ENCODE peak calls at places on chromosome 5, in ten cellular contexts. One of them, this sample, is unnamed.

GRCh38 chr5:128358826-128359225 is 179.2 kb downstream of the FBN2 start:
- DNase-seq in AG09309: peak
- DNase-seq in body of pancreas: no peak
- DNase-seq in ovary: no peak
- DNase-seq in transverse colon: no peak
- DNase-seq in choroid plexus epithelial cell: peak
- DNase-seq in esophagus squamous epithelium: no peak
- DNase-seq in IMR-90: peak
- DNase-seq in prostate gland: no peak
- DNase-seq in mucosa of descending colon: no peak
- DNase-seq in this sample: no peak

GRCh38 chr5:176360894-176361436 is 599 bp downstream of the KIAA1191 start:
- DNase-seq in prostate gland: no peak
- DNase-seq in ovary: peak
- DNase-seq in AG09309: no peak
- DNase-seq in choroid plexus epithelial cell: peak
- DNase-seq in IMR-90: peak
- DNase-seq in body of pancreas: peak
- DNase-seq in mucosa of descending colon: peak
- DNase-seq in transverse colon: peak
- DNase-seq in esophagus squamous epithelium: no peak
- DNase-seq in this sample: no peak

GRCh38 chr5:138544171-138545134 is 1.4 kb upstream of the ETF1 start:
- DNase-seq in IMR-90: peak
- DNase-seq in AG09309: peak
- DNase-seq in body of pancreas: peak
- DNase-seq in choroid plexus epithelial cell: peak
- DNase-seq in transverse colon: peak
- DNase-seq in ovary: peak
- DNase-seq in esophagus squamous epithelium: no peak
- DNase-seq in prostate gland: no peak
- DNase-seq in mucosa of descending colon: no peak
- DNase-seq in this sample: no peak

GRCh38 chr5:65970481-65971367 is 44.3 kb downstream of the ERBIN start:
- DNase-seq in prostate gland: no peak
- DNase-seq in mucosa of descending colon: no peak
- DNase-seq in body of pancreas: no peak
- DNase-seq in AG09309: no peak
- DNase-seq in transverse colon: no peak
- DNase-seq in esophagus squamous epithelium: no peak
- DNase-seq in choroid plexus epithelial cell: no peak
- DNase-seq in IMR-90: no peak
- DNase-seq in ovary: peak
- DNase-seq in this sample: no peak

GRCh38 chr5:72246954-72247442 is 73.0 kb downstream of the MRPS27 start:
- DNase-seq in IMR-90: peak
- DNase-seq in body of pancreas: no peak
- DNase-seq in transverse colon: no peak
- DNase-seq in choroid plexus epithelial cell: peak
- DNase-seq in ovary: no peak
- DNase-seq in mucosa of descending colon: no peak
- DNase-seq in esophagus squamous epithelium: no peak
- DNase-seq in AG09309: no peak
- DNase-seq in prostate gland: no peak
- DNase-seq in this sample: no peak

GRCh38 chr5:3225201-3225960 is 370.3 kb upstream of the IRX1 start:
- DNase-seq in prostate gland: no peak
- DNase-seq in transverse colon: no peak
- DNase-seq in AG09309: no peak
- DNase-seq in choroid plexus epithelial cell: no peak
- DNase-seq in ovary: no peak
- DNase-seq in mucosa of descending colon: no peak
- DNase-seq in body of pancreas: no peak
- DNase-seq in IMR-90: no peak
- DNase-seq in esophagus squamous epithelium: no peak
- DNase-seq in this sample: no peak

GRCh38 chr5:135398160-135398854 is 724 bp downstream of the MACROH2A1 start:
- DNase-seq in AG09309: no peak
- DNase-seq in prostate gland: no peak
- DNase-seq in choroid plexus epithelial cell: peak
- DNase-seq in esophagus squamous epithelium: no peak
- DNase-seq in transverse colon: peak
- DNase-seq in body of pancreas: peak
- DNase-seq in mucosa of descending colon: peak
- DNase-seq in IMR-90: no peak
- DNase-seq in ovary: peak
- DNase-seq in this sample: peak

GRCh38 chr5:55597014-55597981 is 62.5 kb upstream of the PLPP1 start:
- DNase-seq in transverse colon: no peak
- DNase-seq in ovary: peak
- DNase-seq in choroid plexus epithelial cell: peak
- DNase-seq in prostate gland: peak
- DNase-seq in AG09309: no peak
- DNase-seq in body of pancreas: peak
- DNase-seq in IMR-90: peak
- DNase-seq in mucosa of descending colon: peak
- DNase-seq in esophagus squamous epithelium: no peak
- DNase-seq in this sample: no peak

GRCh38 chr5:159442210-159442850 is 112.0 kb upstream of the IL12B start:
- DNase-seq in choroid plexus epithelial cell: no peak
- DNase-seq in transverse colon: no peak
- DNase-seq in prostate gland: no peak
- DNase-seq in IMR-90: peak
- DNase-seq in esophagus squamous epithelium: no peak
- DNase-seq in ovary: peak
- DNase-seq in body of pancreas: no peak
- DNase-seq in AG09309: no peak
- DNase-seq in mucosa of descending colon: peak
- DNase-seq in this sample: no peak

GRCh38 chr5:65738305-65738704 is 16.3 kb downstream of the NLN start:
- DNase-seq in IMR-90: no peak
- DNase-seq in mucosa of descending colon: no peak
- DNase-seq in transverse colon: no peak
- DNase-seq in AG09309: no peak
- DNase-seq in esophagus squamous epithelium: no peak
- DNase-seq in ovary: no peak
- DNase-seq in choroid plexus epithelial cell: no peak
- DNase-seq in body of pancreas: no peak
- DNase-seq in prostate gland: no peak
- DNase-seq in this sample: no peak

GRCh38 chr5:10460252-10460906 is 18.7 kb downstream of the ROPN1L start:
- DNase-seq in choroid plexus epithelial cell: no peak
- DNase-seq in IMR-90: no peak
- DNase-seq in ovary: no peak
- DNase-seq in transverse colon: peak
- DNase-seq in prostate gland: peak
- DNase-seq in mucosa of descending colon: peak
- DNase-seq in AG09309: no peak
- DNase-seq in esophagus squamous epithelium: no peak
- DNase-seq in body of pancreas: peak
- DNase-seq in this sample: peak

GRCh38 chr5:148540636-148541035 is 113.7 kb downstream of the HTR4 start:
- DNase-seq in mucosa of descending colon: no peak
- DNase-seq in ovary: no peak
- DNase-seq in prostate gland: no peak
- DNase-seq in transverse colon: no peak
- DNase-seq in choroid plexus epithelial cell: no peak
- DNase-seq in AG09309: no peak
- DNase-seq in body of pancreas: no peak
- DNase-seq in IMR-90: no peak
- DNase-seq in esophagus squamous epithelium: no peak
- DNase-seq in this sample: no peak

GRCh38 chr5:148539851-148540250 is 114.5 kb downstream of the HTR4 start:
- DNase-seq in mucosa of descending colon: no peak
- DNase-seq in IMR-90: no peak
- DNase-seq in transverse colon: no peak
- DNase-seq in body of pancreas: no peak
- DNase-seq in esophagus squamous epithelium: no peak
- DNase-seq in choroid plexus epithelial cell: no peak
- DNase-seq in ovary: no peak
- DNase-seq in prostate gland: no peak
- DNase-seq in AG09309: no peak
- DNase-seq in this sample: no peak

GRCh38 chr5:148532962-148533670 is 121.2 kb downstream of the HTR4 start:
- DNase-seq in choroid plexus epithelial cell: no peak
- DNase-seq in transverse colon: no peak
- DNase-seq in IMR-90: no peak
- DNase-seq in mucosa of descending colon: no peak
- DNase-seq in prostate gland: no peak
- DNase-seq in esophagus squamous epithelium: no peak
- DNase-seq in body of pancreas: no peak
- DNase-seq in ovary: no peak
- DNase-seq in AG09309: no peak
- DNase-seq in this sample: no peak

DNA sequence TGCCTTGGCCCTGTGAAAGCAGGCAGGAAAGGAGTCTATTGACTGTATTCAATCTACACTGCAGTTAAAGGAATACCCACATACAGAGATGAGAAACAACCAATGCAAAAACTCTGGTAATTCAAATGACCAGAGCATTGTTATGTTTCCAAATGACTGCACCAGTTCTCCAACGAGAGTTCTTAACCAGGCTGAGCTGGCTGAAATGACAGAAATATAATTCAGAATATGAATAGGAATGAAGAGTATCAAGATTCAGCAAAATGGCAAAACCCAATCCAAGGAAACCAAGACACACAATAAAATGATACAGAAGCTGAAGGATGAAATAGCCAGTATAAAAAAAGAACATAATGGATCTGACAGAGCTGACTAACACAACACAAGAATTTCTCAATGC is 119.1 kb downstream of the HTR4 start:
- DNase-seq in mucosa of descending colon: no peak
- DNase-seq in prostate gland: no peak
- DNase-seq in ovary: no peak
- DNase-seq in esophagus squamous epithelium: no peak
- DNase-seq in choroid plexus epithelial cell: no peak
- DNase-seq in body of pancreas: no peak
- DNase-seq in IMR-90: no peak
- DNase-seq in AG09309: no peak
- DNase-seq in transverse colon: no peak
- DNase-seq in this sample: no peak
- TF ChIP-seq CTCF in mucosa of descending colon: no peak
- TF ChIP-seq CTCF in prostate gland: no peak
- TF ChIP-seq CTCF in ovary: no peak
- TF ChIP-seq CTCF in esophagus squamous epithelium: no peak
- TF ChIP-seq CTCF in choroid plexus epithelial cell: no peak
- TF ChIP-seq CTCF in body of pancreas: no peak
- TF ChIP-seq CTCF in IMR-90: no peak
- TF ChIP-seq CTCF in AG09309: no peak
- TF ChIP-seq CTCF in transverse colon: no peak
- TF ChIP-seq CTCF in this sample: no peak

DNA sequence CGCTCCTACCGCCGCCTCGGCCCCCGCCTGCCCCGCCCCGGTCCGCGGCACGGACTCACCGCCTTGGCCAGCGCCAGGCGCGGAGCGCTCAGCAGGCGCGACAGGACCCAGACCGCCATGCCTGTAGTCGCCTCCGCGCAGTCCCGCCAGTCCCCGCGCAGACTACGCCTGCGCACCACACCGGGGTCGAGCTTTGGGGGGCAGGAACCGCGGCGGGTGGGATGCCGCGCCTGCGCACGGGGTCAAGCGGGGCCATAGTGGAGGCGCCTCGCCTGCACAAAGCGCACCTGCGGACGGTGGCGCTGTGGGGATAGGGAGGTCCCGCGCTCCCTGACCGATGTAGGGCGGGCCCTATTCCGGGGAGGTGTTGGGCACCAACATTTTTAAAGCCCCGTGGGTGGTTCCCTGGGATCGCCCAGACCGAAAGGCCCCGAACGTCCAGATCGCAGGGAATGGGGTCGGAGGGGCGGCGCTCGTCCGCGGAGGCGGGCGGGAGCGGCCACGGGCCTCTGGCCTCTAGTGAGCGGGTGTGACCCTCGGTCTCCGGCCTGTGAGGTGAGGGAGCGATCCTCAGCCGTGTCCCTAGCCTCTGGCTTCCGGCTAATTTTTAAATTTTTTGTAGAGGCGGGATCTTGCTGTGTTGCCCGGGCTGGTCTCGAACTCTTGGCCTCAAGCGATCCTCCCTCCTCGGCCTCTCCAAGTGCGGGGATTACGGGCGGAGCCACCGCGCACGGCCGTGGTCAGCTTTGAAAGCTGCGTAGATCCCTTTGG is 70.8 kb upstream of the LPCAT1 start:
- DNase-seq in AG09309: no peak
- DNase-seq in prostate gland: peak
- DNase-seq in ovary: peak
- DNase-seq in esophagus squamous epithelium: peak
- DNase-seq in IMR-90: no peak
- DNase-seq in choroid plexus epithelial cell: no peak
- DNase-seq in mucosa of descending colon: peak
- DNase-seq in transverse colon: peak
- DNase-seq in body of pancreas: peak
- DNase-seq in this sample: peak
- TF ChIP-seq CTCF in AG09309: no peak
- TF ChIP-seq CTCF in prostate gland: no peak
- TF ChIP-seq CTCF in ovary: no peak
- TF ChIP-seq CTCF in esophagus squamous epithelium: peak
- TF ChIP-seq CTCF in IMR-90: no peak
- TF ChIP-seq CTCF in choroid plexus epithelial cell: no peak
- TF ChIP-seq CTCF in mucosa of descending colon: peak
- TF ChIP-seq CTCF in transverse colon: peak
- TF ChIP-seq CTCF in body of pancreas: no peak
- TF ChIP-seq CTCF in this sample: no peak

DNA sequence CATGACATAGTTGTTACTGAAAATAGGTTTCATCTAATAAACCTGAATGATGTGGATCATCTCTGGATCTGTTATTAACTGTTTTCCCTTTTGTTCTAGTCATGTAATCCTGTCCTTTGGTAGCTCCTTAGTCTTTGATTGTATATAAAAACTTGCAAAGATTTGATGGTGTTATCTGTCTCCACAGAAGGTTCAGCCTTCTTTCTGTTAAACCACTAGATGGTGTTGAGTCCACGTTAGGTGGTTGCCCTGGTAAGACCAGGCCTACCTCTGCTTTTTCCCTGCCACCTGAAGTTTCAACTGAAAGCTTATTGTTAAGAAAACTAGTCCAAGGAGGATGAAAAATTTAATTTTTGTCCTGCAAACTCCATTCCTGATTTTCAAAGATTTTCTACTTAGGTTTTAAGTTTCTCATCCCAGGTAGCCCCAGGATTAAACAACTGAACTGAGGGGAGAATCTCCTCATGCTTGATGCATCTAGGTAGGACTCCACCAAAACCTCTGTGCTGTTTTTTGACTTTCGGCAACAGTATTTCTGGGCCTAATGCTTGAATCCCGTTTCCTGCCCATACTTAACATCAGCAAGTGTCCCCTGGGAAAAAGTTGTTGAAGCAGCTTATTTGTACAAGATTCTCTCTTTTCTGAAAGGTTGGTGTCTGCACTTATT is 68.5 kb downstream of the RICTOR start:
- DNase-seq in body of pancreas: peak
- DNase-seq in ovary: no peak
- DNase-seq in esophagus squamous epithelium: no peak
- DNase-seq in IMR-90: peak
- DNase-seq in choroid plexus epithelial cell: peak
- DNase-seq in mucosa of descending colon: no peak
- DNase-seq in transverse colon: no peak
- DNase-seq in prostate gland: no peak
- DNase-seq in AG09309: no peak
- DNase-seq in this sample: no peak
- TF ChIP-seq CTCF in body of pancreas: no peak
- TF ChIP-seq CTCF in ovary: no peak
- TF ChIP-seq CTCF in esophagus squamous epithelium: peak
- TF ChIP-seq CTCF in IMR-90: no peak
- TF ChIP-seq CTCF in choroid plexus epithelial cell: peak
- TF ChIP-seq CTCF in mucosa of descending colon: no peak
- TF ChIP-seq CTCF in transverse colon: no peak
- TF ChIP-seq CTCF in prostate gland: no peak
- TF ChIP-seq CTCF in AG09309: peak
- TF ChIP-seq CTCF in this sample: no peak

GRCh38 chr5:115842089-115842881 is 550 bp downstream of the AP3S1 start:
- DNase-seq in mucosa of descending colon: no peak
- DNase-seq in prostate gland: peak
- DNase-seq in choroid plexus epithelial cell: no peak
- DNase-seq in ovary: no peak
- DNase-seq in IMR-90: no peak
- DNase-seq in esophagus squamous epithelium: no peak
- DNase-seq in transverse colon: no peak
- DNase-seq in body of pancreas: peak
- DNase-seq in AG09309: no peak
- DNase-seq in this sample: no peak
- TF ChIP-seq CTCF in mucosa of descending colon: no peak
- TF ChIP-seq CTCF in prostate gland: no peak
- TF ChIP-seq CTCF in choroid plexus epithelial cell: no peak
- TF ChIP-seq CTCF in ovary: no peak
- TF ChIP-seq CTCF in IMR-90: peak
- TF ChIP-seq CTCF in esophagus squamous epithelium: no peak
- TF ChIP-seq CTCF in transverse colon: no peak
- TF ChIP-seq CTCF in body of pancreas: no peak
- TF ChIP-seq CTCF in AG09309: peak
- TF ChIP-seq CTCF in this sample: no peak